ENCODE peak calls at places on chromosomes 5 and 9, in ten cellular contexts. One of them, this sample, is unnamed.

GRCh38 chr5:44714871-44715580 is 93.7 kb upstream of the MRPS30 start:
- DNase-seq in stimulated activated CD4-positive, alpha-beta T cell treated with anti-CD3 and anti-CD28 coated beads, Interleukin-12 subunit alpha, Interleukin-12 subunit beta, amount 100 ng/mL, for 4 hours: no peak
- DNase-seq in HTR-8/SVneo: no peak
- DNase-seq in Panc1: no peak
- DNase-seq in Calu3: no peak
- DNase-seq in GM10248: no peak
- DNase-seq in AG04449: no peak
- DNase-seq in cardiac muscle cell: no peak
- DNase-seq in EL: no peak
- DNase-seq in T-helper 1 cell: no peak
- DNase-seq in this sample: no peak

GRCh38 chr9:129898205-129898604 is 62.9 kb downstream of the USP20 start:
- DNase-seq in AG04449: no peak
- DNase-seq in HTR-8/SVneo: no peak
- DNase-seq in Calu3: no peak
- DNase-seq in Panc1: no peak
- DNase-seq in cardiac muscle cell: no peak
- DNase-seq in EL: peak; percentile 50
- DNase-seq in GM10248: no peak
- DNase-seq in T-helper 1 cell: no peak
- DNase-seq in stimulated activated CD4-positive, alpha-beta T cell treated with anti-CD3 and anti-CD28 coated beads, Interleukin-12 subunit alpha, Interleukin-12 subunit beta, amount 100 ng/mL, for 4 hours: no peak
- DNase-seq in this sample: no peak

GRCh38 chr5:172283862-172284274 is 304 bp upstream of the UBTD2 start:
- DNase-seq in GM10248: peak; percentile 95
- DNase-seq in Calu3: peak; percentile 92
- DNase-seq in stimulated activated CD4-positive, alpha-beta T cell treated with anti-CD3 and anti-CD28 coated beads, Interleukin-12 subunit alpha, Interleukin-12 subunit beta, amount 100 ng/mL, for 4 hours: peak; percentile 80
- DNase-seq in Panc1: no peak
- DNase-seq in HTR-8/SVneo: peak; percentile 89
- DNase-seq in EL: peak; percentile 84
- DNase-seq in AG04449: no peak
- DNase-seq in cardiac muscle cell: peak; percentile 94
- DNase-seq in T-helper 1 cell: peak; percentile 62
- DNase-seq in this sample: peak; percentile 87

GRCh38 chr5:135714126-135714894 is 120.2 kb upstream of the SLC25A48 start:
- DNase-seq in Calu3: no peak
- DNase-seq in stimulated activated CD4-positive, alpha-beta T cell treated with anti-CD3 and anti-CD28 coated beads, Interleukin-12 subunit alpha, Interleukin-12 subunit beta, amount 100 ng/mL, for 4 hours: no peak
- DNase-seq in Panc1: no peak
- DNase-seq in AG04449: no peak
- DNase-seq in T-helper 1 cell: no peak
- DNase-seq in HTR-8/SVneo: no peak
- DNase-seq in GM10248: no peak
- DNase-seq in EL: peak; percentile 41
- DNase-seq in cardiac muscle cell: no peak
- DNase-seq in this sample: peak; percentile 93

GRCh38 chr9:123000371-123001068 is 32.9 kb upstream of the GPR21 start:
- DNase-seq in cardiac muscle cell: no peak
- DNase-seq in HTR-8/SVneo: no peak
- DNase-seq in Panc1: no peak
- DNase-seq in Calu3: no peak
- DNase-seq in GM10248: no peak
- DNase-seq in stimulated activated CD4-positive, alpha-beta T cell treated with anti-CD3 and anti-CD28 coated beads, Interleukin-12 subunit alpha, Interleukin-12 subunit beta, amount 100 ng/mL, for 4 hours: no peak
- DNase-seq in EL: peak; percentile 8
- DNase-seq in AG04449: no peak
- DNase-seq in T-helper 1 cell: no peak
- DNase-seq in this sample: no peak

GRCh38 chr5:3382782-3383181 is 212.8 kb upstream of the IRX1 start:
- DNase-seq in T-helper 1 cell: no peak
- DNase-seq in AG04449: no peak
- DNase-seq in HTR-8/SVneo: no peak
- DNase-seq in GM10248: no peak
- DNase-seq in EL: no peak
- DNase-seq in stimulated activated CD4-positive, alpha-beta T cell treated with anti-CD3 and anti-CD28 coated beads, Interleukin-12 subunit alpha, Interleukin-12 subunit beta, amount 100 ng/mL, for 4 hours: no peak
- DNase-seq in Calu3: no peak
- DNase-seq in Panc1: no peak
- DNase-seq in cardiac muscle cell: no peak
- DNase-seq in this sample: no peak

GRCh38 chr5:87776785-87777184 is 364.1 kb upstream of the CCNH start:
- DNase-seq in HTR-8/SVneo: no peak
- DNase-seq in T-helper 1 cell: no peak
- DNase-seq in Calu3: no peak
- DNase-seq in GM10248: no peak
- DNase-seq in stimulated activated CD4-positive, alpha-beta T cell treated with anti-CD3 and anti-CD28 coated beads, Interleukin-12 subunit alpha, Interleukin-12 subunit beta, amount 100 ng/mL, for 4 hours: no peak
- DNase-seq in EL: no peak
- DNase-seq in AG04449: no peak
- DNase-seq in Panc1: no peak
- DNase-seq in cardiac muscle cell: no peak
- DNase-seq in this sample: no peak

GRCh38 chr5:59648949-59649921 is 244.3 kb downstream of the PDE4D start:
- DNase-seq in AG04449: no peak
- DNase-seq in Calu3: peak; percentile 8
- DNase-seq in HTR-8/SVneo: no peak
- DNase-seq in stimulated activated CD4-positive, alpha-beta T cell treated with anti-CD3 and anti-CD28 coated beads, Interleukin-12 subunit alpha, Interleukin-12 subunit beta, amount 100 ng/mL, for 4 hours: no peak
- DNase-seq in T-helper 1 cell: no peak
- DNase-seq in GM10248: no peak
- DNase-seq in EL: no peak
- DNase-seq in cardiac muscle cell: peak; percentile 60
- DNase-seq in Panc1: no peak
- DNase-seq in this sample: no peak

GRCh38 chr9:94110821-94111252 is 26.6 kb downstream of the PTPDC1 start:
- DNase-seq in cardiac muscle cell: no peak
- DNase-seq in Panc1: no peak
- DNase-seq in stimulated activated CD4-positive, alpha-beta T cell treated with anti-CD3 and anti-CD28 coated beads, Interleukin-12 subunit alpha, Interleukin-12 subunit beta, amount 100 ng/mL, for 4 hours: no peak
- DNase-seq in EL: peak; percentile 32
- DNase-seq in T-helper 1 cell: no peak
- DNase-seq in HTR-8/SVneo: no peak
- DNase-seq in AG04449: peak; percentile 59
- DNase-seq in Calu3: no peak
- DNase-seq in GM10248: no peak
- DNase-seq in this sample: no peak

GRCh38 chr5:7078901-7079300 is 317.0 kb upstream of the ADCY2 start:
- DNase-seq in GM10248: no peak
- DNase-seq in Calu3: no peak
- DNase-seq in T-helper 1 cell: no peak
- DNase-seq in stimulated activated CD4-positive, alpha-beta T cell treated with anti-CD3 and anti-CD28 coated beads, Interleukin-12 subunit alpha, Interleukin-12 subunit beta, amount 100 ng/mL, for 4 hours: no peak
- DNase-seq in HTR-8/SVneo: no peak
- DNase-seq in Panc1: peak; percentile 4
- DNase-seq in cardiac muscle cell: peak; percentile 41
- DNase-seq in AG04449: no peak
- DNase-seq in EL: no peak
- DNase-seq in this sample: peak; percentile 18

GRCh38 chr5:59583151-59583809 is 310.2 kb downstream of the PDE4D start:
- DNase-seq in HTR-8/SVneo: no peak
- DNase-seq in cardiac muscle cell: no peak
- DNase-seq in stimulated activated CD4-positive, alpha-beta T cell treated with anti-CD3 and anti-CD28 coated beads, Interleukin-12 subunit alpha, Interleukin-12 subunit beta, amount 100 ng/mL, for 4 hours: no peak
- DNase-seq in Panc1: no peak
- DNase-seq in EL: no peak
- DNase-seq in GM10248: no peak
- DNase-seq in T-helper 1 cell: no peak
- DNase-seq in AG04449: no peak
- DNase-seq in Calu3: no peak
- DNase-seq in this sample: no peak

GRCh38 chr5:69450116-69450515 is 35.2 kb downstream of the MARVELD2 start:
- DNase-seq in GM10248: no peak
- DNase-seq in Calu3: no peak
- DNase-seq in EL: peak; percentile 87
- DNase-seq in cardiac muscle cell: no peak
- DNase-seq in AG04449: peak; percentile 49
- DNase-seq in HTR-8/SVneo: peak; percentile 49
- DNase-seq in Panc1: peak; percentile 85
- DNase-seq in T-helper 1 cell: no peak
- DNase-seq in stimulated activated CD4-positive, alpha-beta T cell treated with anti-CD3 and anti-CD28 coated beads, Interleukin-12 subunit alpha, Interleukin-12 subunit beta, amount 100 ng/mL, for 4 hours: no peak
- DNase-seq in this sample: no peak

GRCh38 chr5:108548684-108549596 is 167.0 kb upstream of the FBXL17 start:
- DNase-seq in Calu3: no peak
- DNase-seq in EL: no peak
- DNase-seq in GM10248: no peak
- DNase-seq in AG04449: no peak
- DNase-seq in Panc1: no peak
- DNase-seq in cardiac muscle cell: no peak
- DNase-seq in stimulated activated CD4-positive, alpha-beta T cell treated with anti-CD3 and anti-CD28 coated beads, Interleukin-12 subunit alpha, Interleukin-12 subunit beta, amount 100 ng/mL, for 4 hours: no peak
- DNase-seq in T-helper 1 cell: no peak
- DNase-seq in HTR-8/SVneo: no peak
- DNase-seq in this sample: no peak

GRCh38 chr9:1460143-1460769 is 410.1 kb downstream of the DMRT2 start:
- DNase-seq in Calu3: no peak
- DNase-seq in T-helper 1 cell: no peak
- DNase-seq in HTR-8/SVneo: no peak
- DNase-seq in Panc1: no peak
- DNase-seq in GM10248: peak; percentile 43
- DNase-seq in stimulated activated CD4-positive, alpha-beta T cell treated with anti-CD3 and anti-CD28 coated beads, Interleukin-12 subunit alpha, Interleukin-12 subunit beta, amount 100 ng/mL, for 4 hours: no peak
- DNase-seq in EL: peak; percentile 1
- DNase-seq in AG04449: no peak
- DNase-seq in cardiac muscle cell: peak; percentile 16
- DNase-seq in this sample: peak; percentile 33

GRCh38 chr5:124337996-124338395 is 408.4 kb downstream of the ZNF608 start:
- DNase-seq in Calu3: no peak
- DNase-seq in GM10248: no peak
- DNase-seq in T-helper 1 cell: no peak
- DNase-seq in Panc1: no peak
- DNase-seq in stimulated activated CD4-positive, alpha-beta T cell treated with anti-CD3 and anti-CD28 coated beads, Interleukin-12 subunit alpha, Interleukin-12 subunit beta, amount 100 ng/mL, for 4 hours: no peak
- DNase-seq in cardiac muscle cell: no peak
- DNase-seq in EL: no peak
- DNase-seq in HTR-8/SVneo: no peak
- DNase-seq in AG04449: no peak
- DNase-seq in this sample: no peak

GRCh38 chr5:163658702-163659567 is 153.5 kb downstream of the MAT2B start:
- DNase-seq in GM10248: no peak
- DNase-seq in Calu3: no peak
- DNase-seq in T-helper 1 cell: no peak
- DNase-seq in EL: no peak
- DNase-seq in cardiac muscle cell: no peak
- DNase-seq in Panc1: no peak
- DNase-seq in stimulated activated CD4-positive, alpha-beta T cell treated with anti-CD3 and anti-CD28 coated beads, Interleukin-12 subunit alpha, Interleukin-12 subunit beta, amount 100 ng/mL, for 4 hours: no peak
- DNase-seq in AG04449: no peak
- DNase-seq in HTR-8/SVneo: no peak
- DNase-seq in this sample: peak; percentile 3

GRCh38 chr5:1463326-1464095 is 18.3 kb upstream of the SLC6A3 start:
- DNase-seq in EL: no peak
- DNase-seq in Panc1: no peak
- DNase-seq in HTR-8/SVneo: no peak
- DNase-seq in T-helper 1 cell: no peak
- DNase-seq in stimulated activated CD4-positive, alpha-beta T cell treated with anti-CD3 and anti-CD28 coated beads, Interleukin-12 subunit alpha, Interleukin-12 subunit beta, amount 100 ng/mL, for 4 hours: no peak
- DNase-seq in Calu3: no peak
- DNase-seq in AG04449: no peak
- DNase-seq in GM10248: no peak
- DNase-seq in cardiac muscle cell: no peak
- DNase-seq in this sample: no peak

GRCh38 chr5:154202379-154203260 is 12.1 kb downstream of the GALNT10 start:
- DNase-seq in Panc1: no peak
- DNase-seq in AG04449: no peak
- DNase-seq in EL: no peak
- DNase-seq in HTR-8/SVneo: no peak
- DNase-seq in cardiac muscle cell: no peak
- DNase-seq in GM10248: peak; percentile 77
- DNase-seq in T-helper 1 cell: no peak
- DNase-seq in Calu3: no peak
- DNase-seq in stimulated activated CD4-positive, alpha-beta T cell treated with anti-CD3 and anti-CD28 coated beads, Interleukin-12 subunit alpha, Interleukin-12 subunit beta, amount 100 ng/mL, for 4 hours: peak; percentile 50
- DNase-seq in this sample: no peak

GRCh38 chr5:78467744-78468357 is 107.4 kb downstream of the SCAMP1 start:
- DNase-seq in cardiac muscle cell: peak; percentile 56
- DNase-seq in stimulated activated CD4-positive, alpha-beta T cell treated with anti-CD3 and anti-CD28 coated beads, Interleukin-12 subunit alpha, Interleukin-12 subunit beta, amount 100 ng/mL, for 4 hours: no peak
- DNase-seq in T-helper 1 cell: no peak
- DNase-seq in Panc1: peak; percentile 17
- DNase-seq in Calu3: no peak
- DNase-seq in GM10248: peak; percentile 31
- DNase-seq in HTR-8/SVneo: peak; percentile 41
- DNase-seq in EL: peak; percentile 44
- DNase-seq in AG04449: no peak
- DNase-seq in this sample: peak; percentile 9

GRCh38 chr9:124450931-124451661 is 845 bp downstream of the ADGRD2 start:
- DNase-seq in GM10248: peak; percentile 24
- DNase-seq in stimulated activated CD4-positive, alpha-beta T cell treated with anti-CD3 and anti-CD28 coated beads, Interleukin-12 subunit alpha, Interleukin-12 subunit beta, amount 100 ng/mL, for 4 hours: no peak
- DNase-seq in HTR-8/SVneo: no peak
- DNase-seq in cardiac muscle cell: no peak
- DNase-seq in T-helper 1 cell: no peak
- DNase-seq in Calu3: no peak
- DNase-seq in AG04449: no peak
- DNase-seq in EL: no peak
- DNase-seq in Panc1: no peak
- DNase-seq in this sample: no peak

GRCh38 chr9:107491081-107492053 is 1.8 kb upstream of the KLF4 start:
- DNase-seq in AG04449: no peak
- DNase-seq in Panc1: no peak
- DNase-seq in cardiac muscle cell: peak; percentile 18
- DNase-seq in GM10248: no peak
- DNase-seq in Calu3: peak; percentile 22
- DNase-seq in EL: no peak
- DNase-seq in stimulated activated CD4-positive, alpha-beta T cell treated with anti-CD3 and anti-CD28 coated beads, Interleukin-12 subunit alpha, Interleukin-12 subunit beta, amount 100 ng/mL, for 4 hours: no peak
- DNase-seq in HTR-8/SVneo: no peak
- DNase-seq in T-helper 1 cell: no peak
- DNase-seq in this sample: no peak

GRCh38 chr5:135092476-135092875 is 58.4 kb upstream of the PITX1 start:
- DNase-seq in GM10248: no peak
- DNase-seq in HTR-8/SVneo: no peak
- DNase-seq in stimulated activated CD4-positive, alpha-beta T cell treated with anti-CD3 and anti-CD28 coated beads, Interleukin-12 subunit alpha, Interleukin-12 subunit beta, amount 100 ng/mL, for 4 hours: no peak
- DNase-seq in AG04449: no peak
- DNase-seq in Calu3: no peak
- DNase-seq in T-helper 1 cell: no peak
- DNase-seq in cardiac muscle cell: no peak
- DNase-seq in Panc1: no peak
- DNase-seq in EL: no peak
- DNase-seq in this sample: no peak

GRCh38 chr5:10789021-10789420 is 28.0 kb upstream of the DAP start:
- DNase-seq in EL: peak; percentile 87
- DNase-seq in Calu3: no peak
- DNase-seq in cardiac muscle cell: no peak
- DNase-seq in AG04449: peak; percentile 75
- DNase-seq in GM10248: no peak
- DNase-seq in Panc1: no peak
- DNase-seq in stimulated activated CD4-positive, alpha-beta T cell treated with anti-CD3 and anti-CD28 coated beads, Interleukin-12 subunit alpha, Interleukin-12 subunit beta, amount 100 ng/mL, for 4 hours: no peak
- DNase-seq in T-helper 1 cell: no peak
- DNase-seq in HTR-8/SVneo: peak; percentile 62
- DNase-seq in this sample: no peak

GRCh38 chr5:146007270-146007669 is 70.9 kb downstream of the SH3RF2 start:
- DNase-seq in T-helper 1 cell: no peak
- DNase-seq in stimulated activated CD4-positive, alpha-beta T cell treated with anti-CD3 and anti-CD28 coated beads, Interleukin-12 subunit alpha, Interleukin-12 subunit beta, amount 100 ng/mL, for 4 hours: no peak
- DNase-seq in HTR-8/SVneo: peak; percentile 13
- DNase-seq in Panc1: no peak
- DNase-seq in AG04449: no peak
- DNase-seq in cardiac muscle cell: no peak
- DNase-seq in Calu3: no peak
- DNase-seq in GM10248: no peak
- DNase-seq in EL: peak; percentile 11
- DNase-seq in this sample: no peak

GRCh38 chr9:81479573-81479972 is 209.8 kb downstream of the TLE1 start:
- DNase-seq in T-helper 1 cell: no peak
- DNase-seq in cardiac muscle cell: peak; percentile 8
- DNase-seq in HTR-8/SVneo: no peak
- DNase-seq in AG04449: no peak
- DNase-seq in stimulated activated CD4-positive, alpha-beta T cell treated with anti-CD3 and anti-CD28 coated beads, Interleukin-12 subunit alpha, Interleukin-12 subunit beta, amount 100 ng/mL, for 4 hours: no peak
- DNase-seq in GM10248: no peak
- DNase-seq in Calu3: no peak
- DNase-seq in EL: no peak
- DNase-seq in Panc1: no peak
- DNase-seq in this sample: peak; percentile 84

GRCh38 chr5:116573617-116574431 is 799 bp downstream of the SEMA6A start:
- DNase-seq in EL: peak; percentile 25
- DNase-seq in stimulated activated CD4-positive, alpha-beta T cell treated with anti-CD3 and anti-CD28 coated beads, Interleukin-12 subunit alpha, Interleukin-12 subunit beta, amount 100 ng/mL, for 4 hours: no peak
- DNase-seq in GM10248: peak; percentile 44
- DNase-seq in AG04449: no peak
- DNase-seq in HTR-8/SVneo: no peak
- DNase-seq in T-helper 1 cell: no peak
- DNase-seq in cardiac muscle cell: peak; percentile 48
- DNase-seq in Panc1: no peak
- DNase-seq in Calu3: peak; percentile 49
- DNase-seq in this sample: peak; percentile 65

GRCh38 chr5:38591450-38591849 is 35.0 kb upstream of the LIFR start:
- DNase-seq in Panc1: no peak
- DNase-seq in cardiac muscle cell: no peak
- DNase-seq in stimulated activated CD4-positive, alpha-beta T cell treated with anti-CD3 and anti-CD28 coated beads, Interleukin-12 subunit alpha, Interleukin-12 subunit beta, amount 100 ng/mL, for 4 hours: no peak
- DNase-seq in GM10248: no peak
- DNase-seq in HTR-8/SVneo: no peak
- DNase-seq in Calu3: no peak
- DNase-seq in EL: peak; percentile 27
- DNase-seq in AG04449: no peak
- DNase-seq in T-helper 1 cell: no peak
- DNase-seq in this sample: no peak

GRCh38 chr5:131491749-131492148 is 143.3 kb downstream of the RAPGEF6 start:
- DNase-seq in Calu3: no peak
- DNase-seq in stimulated activated CD4-positive, alpha-beta T cell treated with anti-CD3 and anti-CD28 coated beads, Interleukin-12 subunit alpha, Interleukin-12 subunit beta, amount 100 ng/mL, for 4 hours: no peak
- DNase-seq in Panc1: no peak
- DNase-seq in EL: peak; percentile 14
- DNase-seq in GM10248: no peak
- DNase-seq in HTR-8/SVneo: no peak
- DNase-seq in T-helper 1 cell: no peak
- DNase-seq in cardiac muscle cell: no peak
- DNase-seq in AG04449: no peak
- DNase-seq in this sample: no peak

This sample was measured in SJCRH30.